ENCODE peak calls at places on chromosomes 1 and 21, in eight cellular contexts. K is fibroblast of lung; F is lower lobe of right lung; Z is right lobe of liver; T is ovary; S is pancreas; R is upper lobe of right lung; Y is naive thymus-derived CD4-positive, alpha-beta T cell. W is an unnamed sample.

GRCh38 chr1:159913451-159914192 is 11.7 kb downstream of the TAGLN2 start:
- DNase-seq in K (no peak), F (no peak), Z (no peak), T (no peak), S (peak; percentile 78), R (peak; percentile 66), Y (no peak), W (no peak)

GRCh38 chr1:41591891-41592290 is 107.4 kb upstream of the EDN2 start:
- DNase-seq in K (no peak), F (no peak), Z (no peak), T (no peak), S (no peak), R (no peak), Y (no peak), W (no peak)

GRCh38 chr1:94045465-94046056 is 75.4 kb downstream of the ABCA4 start:
- DNase-seq in K (peak; percentile 92), F (peak; percentile 94), Z (peak; percentile 61), T (peak; percentile 80), S (peak; percentile 71), R (peak; percentile 95), Y (no peak), W (peak; percentile 25)

GRCh38 chr1:168042362-168042761 is 94.4 kb downstream of the GPR161 start:
- DNase-seq in K (no peak), F (no peak), Z (no peak), T (no peak), S (no peak), R (no peak), Y (no peak), W (no peak)

GRCh38 chr1:46341222-46342083 is 846 bp downstream of the NSUN4 start:
- DNase-seq in K (no peak), F (peak; percentile 53), Z (peak; percentile 25), T (peak; percentile 49), S (no peak), R (peak; percentile 65), Y (peak; percentile 10), W (no peak)

GRCh38 chr1:207156095-207156494 is 52.1 kb downstream of the C4BPA start:
- DNase-seq in K (no peak), F (no peak), Z (no peak), T (no peak), S (no peak), R (no peak), Y (no peak), W (no peak)

GRCh38 chr1:26336477-26337205 is 17.3 kb downstream of the CRYBG2 start:
- DNase-seq in K (no peak), F (peak; percentile 93), Z (peak; percentile 91), T (peak; percentile 54), S (peak; percentile 91), R (peak; percentile 95), Y (peak; percentile 78), W (peak; percentile 88)

GRCh38 chr1:18999287-18999852 is 42.9 kb upstream of the IFFO2 start:
- DNase-seq in K (peak; percentile 52), F (no peak), Z (no peak), T (no peak), S (no peak), R (no peak), Y (no peak), W (no peak)

GRCh38 chr1:201714542-201715276 is 114.2 kb upstream of the IPO9 start:
- DNase-seq in K (peak; percentile 100), F (peak; percentile 83), Z (peak; percentile 50), T (peak; percentile 69), S (peak; percentile 67), R (peak; percentile 82), Y (no peak), W (no peak)

GRCh38 chr1:210025870-210026269 is 87.9 kb downstream of the SYT14 start:
- DNase-seq in K (no peak), F (no peak), Z (no peak), T (no peak), S (no peak), R (no peak), Y (no peak), W (no peak)

GRCh38 chr1:222815367-222815765 is 527 bp downstream of the DISP1 start:
- DNase-seq in K (no peak), F (no peak), Z (peak; percentile 58), T (no peak), S (peak; percentile 61), R (no peak), Y (no peak), W (peak; percentile 35)

DNA sequence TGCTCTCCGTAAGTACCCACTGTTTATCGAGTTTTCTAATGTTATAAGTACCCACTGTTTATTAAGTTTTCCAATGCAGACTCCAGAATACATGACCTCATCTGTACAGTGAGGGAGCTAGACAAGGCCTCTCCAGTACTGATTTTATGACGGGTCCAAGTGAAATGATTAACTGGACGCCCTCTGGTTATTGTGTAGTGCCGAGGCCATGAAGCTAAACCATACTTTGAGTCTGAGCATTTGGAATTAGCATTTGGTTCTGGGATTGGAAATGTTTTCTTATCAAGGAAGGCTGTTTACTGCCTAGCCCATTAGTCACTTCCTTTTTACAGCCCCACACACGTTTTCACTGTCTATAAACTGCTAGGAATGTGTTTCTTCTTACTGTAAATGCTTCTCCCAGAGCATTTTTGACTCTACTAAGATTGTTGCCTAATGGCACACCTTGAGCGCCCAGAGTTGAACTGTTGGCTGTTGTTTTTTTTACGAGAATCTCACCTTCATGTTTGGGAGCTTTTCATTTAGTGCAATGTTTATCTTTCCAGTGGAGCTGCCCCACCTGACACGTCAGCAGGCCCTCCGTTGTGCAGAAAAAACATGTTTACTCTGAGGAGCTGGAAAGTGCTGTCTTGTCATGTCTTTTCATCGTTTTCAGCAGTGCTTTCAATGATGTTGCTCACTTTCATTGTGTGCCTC is 26.9 kb downstream of the SPATA46 start:
- DNase-seq in K (peak; percentile 17), F (no peak), Z (no peak), T (no peak), S (no peak), R (no peak), Y (no peak), W (no peak)
- H3K4me1 ChIP-seq in K (peaks cover 2% of the 10 kb centered on the region), F (peaks cover 9% of the 10 kb centered on the region), Z (no peaks in the 10 kb centered on the region), T (no peaks in the 10 kb centered on the region), S (peaks cover 3% of the 10 kb centered on the region), R (peaks cover 10% of the 10 kb centered on the region), Y (no peaks in the 10 kb centered on the region), W (no peaks in the 10 kb centered on the region)

DNA sequence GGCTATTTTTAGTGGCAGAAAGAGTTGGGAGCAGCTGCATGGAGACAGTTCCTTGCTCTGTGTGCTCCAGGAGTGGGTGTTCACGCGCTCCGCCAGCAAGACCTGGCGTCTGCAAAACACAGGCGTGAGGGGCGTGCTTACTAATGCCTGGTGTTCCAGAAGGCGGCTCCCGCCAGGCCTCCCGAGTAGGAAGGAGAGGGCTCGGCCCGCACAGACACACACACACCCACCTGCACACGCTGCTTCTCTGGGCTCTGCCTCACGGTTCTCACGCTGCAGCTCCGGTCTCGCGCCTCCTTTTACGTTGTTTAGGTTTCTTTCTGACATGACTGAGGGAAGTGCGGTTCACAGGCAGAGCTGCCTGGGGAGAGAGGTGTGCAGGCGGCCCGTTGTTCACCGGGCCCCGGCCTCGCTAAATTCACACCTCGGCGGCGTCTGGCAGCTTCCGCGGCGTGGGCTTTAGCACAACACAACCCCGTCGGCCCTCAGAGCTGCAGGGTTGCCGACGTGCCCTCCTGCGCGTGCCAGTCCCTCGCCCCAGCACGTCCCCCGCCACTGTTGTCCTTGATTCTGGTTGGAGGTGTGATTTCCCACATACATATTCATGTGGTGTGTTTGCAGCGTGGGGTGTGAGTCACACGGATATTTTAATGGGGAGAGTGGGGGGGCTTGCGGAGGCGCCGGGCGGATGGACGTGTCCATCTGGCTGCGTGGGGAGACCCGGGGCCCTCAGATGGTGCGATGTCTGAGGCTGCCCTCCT is 77.0 kb downstream of the SKI start:
- DNase-seq in K (no peak), F (no peak), Z (no peak), T (no peak), S (no peak), R (no peak), Y (no peak), W (no peak)
- H3K4me3 ChIP-seq in K (no peak overlapping the region), F (no peak overlapping the region), Z (no peak overlapping the region), T (no peak overlapping the region), S (no peak overlapping the region), R (no peak overlapping the region), Y (no peak overlapping the region), W (no peak overlapping the region)

DNA sequence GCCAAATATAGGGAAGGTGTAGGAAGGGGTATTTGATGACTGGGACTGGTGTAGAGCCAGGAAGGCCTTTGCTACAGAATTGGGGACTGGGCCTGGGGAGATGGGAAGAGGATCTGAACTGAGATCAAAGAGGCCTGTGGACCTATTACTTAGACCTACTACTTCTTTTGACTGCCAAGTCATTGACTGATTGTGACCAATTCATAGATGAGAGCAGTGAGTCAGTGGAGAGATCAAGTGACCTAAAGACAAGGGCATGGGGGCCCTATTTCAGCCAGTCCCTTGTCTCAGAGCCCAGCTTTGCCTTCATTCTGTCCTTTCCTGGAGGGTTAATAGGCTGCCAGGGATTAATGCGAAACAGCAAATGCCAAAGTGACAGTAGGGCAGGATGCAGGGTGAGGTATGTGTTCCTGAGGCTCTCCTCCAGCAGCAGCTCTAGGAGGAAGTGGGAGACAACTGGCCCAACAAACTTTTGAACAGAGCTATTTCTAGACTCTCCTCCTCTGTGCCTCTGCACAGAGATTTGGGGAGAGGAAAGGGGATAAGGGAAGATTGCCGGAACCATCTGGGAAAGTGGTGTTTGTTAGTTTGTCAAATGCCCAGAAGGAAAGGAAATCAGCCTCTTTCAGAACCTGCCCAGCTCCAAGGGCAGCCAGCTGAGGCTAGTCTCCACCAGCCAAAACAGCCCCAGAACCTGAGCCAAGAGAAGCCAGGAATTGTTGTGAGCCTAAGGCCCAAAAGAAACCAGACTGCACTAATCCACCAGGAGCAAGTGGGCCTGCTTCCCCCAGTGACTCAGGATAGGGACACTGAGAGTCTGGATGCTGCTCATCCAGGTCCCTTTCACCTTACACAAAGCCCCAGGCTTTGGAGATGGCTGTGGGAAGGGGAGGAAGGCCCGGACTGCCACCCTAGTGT is 4.9 kb upstream of the S100A3 start:
- DNase-seq in K (peak; percentile 32), F (no peak), Z (no peak), T (no peak), S (no peak), R (peak; percentile 35), Y (no peak), W (no peak)
- H3K27ac ChIP-seq in K (peak overlapping the region; percentile 61), F (peak overlapping the region; percentile 47), Z (no peak overlapping the region), T (no peak overlapping the region), S (peak overlapping the region; percentile 22), R (peak overlapping the region; percentile 59), Y (no peak overlapping the region), W (no peak overlapping the region)

GRCh38 chr1:181136738-181137122 is 48.2 kb downstream of the IER5 start:
- DNase-seq in K (no peak), F (no peak), Z (no peak), T (no peak), S (no peak), R (no peak), Y (no peak), W (no peak)
- H3K4me1 ChIP-seq in K (peaks cover 39% of the 10 kb centered on the region), F (peaks cover 35% of the 10 kb centered on the region), Z (peaks cover 6% of the 10 kb centered on the region), T (peaks cover 1% of the 10 kb centered on the region), S (peaks cover 12% of the 10 kb centered on the region), R (peaks cover 38% of the 10 kb centered on the region), Y (peaks cover 14% of the 10 kb centered on the region), W (peaks cover 34% of the 10 kb centered on the region)

GRCh38 chr21:39956586-39956985 is 89.3 kb downstream of the PCP4 start:
- DNase-seq in K (no peak), F (no peak), Z (no peak), T (no peak), S (no peak), R (no peak), Y (no peak), W (no peak)
- H3K4me3 ChIP-seq in K (no peak overlapping the region), F (no peak overlapping the region), Z (no peak overlapping the region), T (no peak overlapping the region), S (no peak overlapping the region), R (no peak overlapping the region), Y (no peak overlapping the region), W (no peak overlapping the region)